ENCODE peak calls at places on chromosome 7, in nine cellular contexts. Q is aorta; N is bronchial epithelial cell; Z is activated T-helper 9 cell treated with anti-CD3 and anti-CD28 coated beads, Interleukin-2, amount 50 U/mL, for 16 hours; B is stimulated activated CD4-positive, alpha-beta T cell treated with anti-CD3 and anti-CD28 coated beads, Interleukin-2, amount 100 ng/mL, for 48 hours; V is heart right ventricle; I is left lung; G is BJ; P is gastrocnemius medialis. J is an unnamed sample.

GRCh38 chr7:128835790-128836641 is 5.8 kb downstream of the FLNC start:
- DNase-seq in Q (peak), N (no peak), Z (no peak), B (no peak), V (peak), I (no peak), G (no peak), P (no peak), J (peak)

GRCh38 chr7:89264126-89264525 is 468.6 kb upstream of the TEX47 start:
- DNase-seq in Q (no peak), N (no peak), Z (no peak), B (no peak), V (no peak), I (no peak), G (no peak), P (no peak), J (no peak)

GRCh38 chr7:104878577-104878976 is 135.4 kb upstream of the KMT2E start:
- DNase-seq in Q (no peak), N (no peak), Z (no peak), B (no peak), V (no peak), I (no peak), G (no peak), P (no peak), J (no peak)

GRCh38 chr7:147804032-147804431 is 786.5 kb upstream of the C7orf33 start:
- DNase-seq in Q (no peak), N (no peak), Z (no peak), B (no peak), V (no peak), I (no peak), G (no peak), P (no peak), J (no peak)

GRCh38 chr7:122886357-122887081 is at the start of gene CADPS2:
- DNase-seq in Q (peak), N (peak), Z (no peak), B (no peak), V (peak), I (peak), G (no peak), P (peak), J (peak)

GRCh38 chr7:157544980-157545680 is 208.3 kb downstream of the DNAJB6 start:
- DNase-seq in Q (peak), N (no peak), Z (no peak), B (no peak), V (no peak), I (peak), G (no peak), P (no peak), J (no peak)

GRCh38 chr7:47844311-47844710 is 104.0 kb downstream of the PKD1L1 start:
- DNase-seq in Q (no peak), N (peak), Z (no peak), B (no peak), V (no peak), I (no peak), G (no peak), P (no peak), J (no peak)

GRCh38 chr7:88001744-88002530 is 67.9 kb downstream of the ADAM22 start:
- DNase-seq in Q (no peak), N (no peak), Z (no peak), B (no peak), V (no peak), I (no peak), G (no peak), P (no peak), J (peak)

GRCh38 chr7:138649506-138649905 is 51.7 kb downstream of the SVOPL start:
- DNase-seq in Q (no peak), N (peak), Z (no peak), B (no peak), V (no peak), I (no peak), G (no peak), P (no peak), J (no peak)

GRCh38 chr7:131284702-131285419 is 42.8 kb upstream of the MKLN1 start:
- DNase-seq in Q (peak), N (peak), Z (no peak), B (no peak), V (peak), I (no peak), G (no peak), P (peak), J (no peak)

GRCh38 chr7:47290867-47291266 is 291.0 kb downstream of the TNS3 start:
- DNase-seq in Q (no peak), N (peak), Z (no peak), B (no peak), V (no peak), I (no peak), G (no peak), P (no peak), J (no peak)

GRCh38 chr7:104983620-104984539 is 30.1 kb upstream of the KMT2E start:
- DNase-seq in Q (peak), N (peak), Z (peak), B (peak), V (peak), I (peak), G (peak), P (peak), J (peak)

GRCh38 chr7:122407195-122407594 is 102.6 kb upstream of the FEZF1 start:
- DNase-seq in Q (no peak), N (no peak), Z (no peak), B (no peak), V (no peak), I (no peak), G (no peak), P (no peak), J (no peak)

GRCh38 chr7:117830422-117830954 is 42.8 kb downstream of the CTTNBP2 start:
- DNase-seq in Q (no peak), N (no peak), Z (no peak), B (no peak), V (no peak), I (peak), G (no peak), P (peak), J (no peak)

GRCh38 chr7:130489140-130489967 is 2.5 kb upstream of the MEST start:
- DNase-seq in Q (no peak), N (no peak), Z (no peak), B (no peak), V (no peak), I (no peak), G (no peak), P (no peak), J (no peak)

GRCh38 chr7:19114591-19114855 is 2.9 kb downstream of the TWIST1 start:
- DNase-seq in Q (no peak), N (no peak), Z (no peak), B (no peak), V (no peak), I (no peak), G (no peak), P (no peak), J (no peak)

GRCh38 chr7:26083113-26083512 is 68.9 kb upstream of the NFE2L3 start:
- DNase-seq in Q (no peak), N (peak), Z (no peak), B (no peak), V (no peak), I (no peak), G (no peak), P (no peak), J (no peak)

GRCh38 chr7:110909102-110909501 is 181.8 kb upstream of the LRRN3 start:
- DNase-seq in Q (no peak), N (no peak), Z (no peak), B (no peak), V (no peak), I (no peak), G (no peak), P (no peak), J (no peak)

GRCh38 chr7:80583901-80584300 is 54.5 kb upstream of the CD36 start:
- DNase-seq in Q (no peak), N (peak), Z (no peak), B (no peak), V (no peak), I (no peak), G (no peak), P (no peak), J (no peak)

GRCh38 chr7:40700653-40701475 is 566.1 kb downstream of the SUGCT start:
- DNase-seq in Q (no peak), N (peak), Z (no peak), B (no peak), V (no peak), I (no peak), G (no peak), P (no peak), J (no peak)

GRCh38 chr7:158107806-158108205 is 479.8 kb downstream of the PTPRN2 start:
- DNase-seq in Q (no peak), N (no peak), Z (no peak), B (no peak), V (no peak), I (no peak), G (no peak), P (no peak), J (no peak)

GRCh38 chr7:106986450-106986977 is 58.0 kb upstream of the PRKAR2B start:
- DNase-seq in Q (no peak), N (no peak), Z (no peak), B (no peak), V (no peak), I (no peak), G (no peak), P (no peak), J (no peak)

GRCh38 chr7:148336411-148336810 is 254.2 kb upstream of the C7orf33 start:
- DNase-seq in Q (no peak), N (peak), Z (no peak), B (no peak), V (no peak), I (no peak), G (no peak), P (no peak), J (no peak)

GRCh38 chr7:45196374-45196773 is 38.8 kb downstream of the RAMP3 start:
- DNase-seq in Q (no peak), N (no peak), Z (peak), B (peak), V (no peak), I (no peak), G (no peak), P (no peak), J (no peak)

GRCh38 chr7:127390817-127391590 is 1.5 kb downstream of the ZNF800 start:
- DNase-seq in Q (no peak), N (no peak), Z (no peak), B (no peak), V (no peak), I (no peak), G (no peak), P (no peak), J (no peak)

GRCh38 chr7:86328801-86329433 is 314.8 kb upstream of the GRM3 start:
- DNase-seq in Q (no peak), N (no peak), Z (no peak), B (no peak), V (no peak), I (no peak), G (no peak), P (no peak), J (no peak)

GRCh38 chr7:1364068-1364905 is 95.0 kb downstream of the MICALL2 start:
- DNase-seq in Q (peak), N (peak), Z (no peak), B (no peak), V (no peak), I (no peak), G (no peak), P (no peak), J (no peak)

GRCh38 chr7:102251531-102252372 is 34.9 kb upstream of the SH2B2 start:
- DNase-seq in Q (no peak), N (no peak), Z (no peak), B (no peak), V (no peak), I (no peak), G (no peak), P (no peak), J (no peak)

GRCh38 chr7:108045154-108045553 is 42.2 kb upstream of the LAMB1 start:
- DNase-seq in Q (no peak), N (no peak), Z (no peak), B (no peak), V (no peak), I (no peak), G (no peak), P (no peak), J (no peak)

GRCh38 chr7:91045626-91046025 is 218.6 kb upstream of the FZD1 start:
- DNase-seq in Q (no peak), N (no peak), Z (no peak), B (no peak), V (no peak), I (no peak), G (no peak), P (no peak), J (no peak)